ENCODE peak calls at places on chromosomes 7 and 10, in nine cellular contexts. K is H9, U is H1, M is A549, Q is left ventricle myocardium inferior, N is PC-9, E is right lobe of liver, T is body of pancreas, J is upper lobe of right lung. L is an unnamed sample.

GRCh38 chr7:140310337-140311002 is 87.9 kb downstream of the SLC37A3 start:
- DNase-seq in U (no peak), J (no peak), Q (no peak), E (no peak), K (no peak), M (no peak), N (no peak), T (no peak), L (no peak)

GRCh38 chr10:99534939-99535763 is 2.4 kb downstream of the NKX2-3 start:
- DNase-seq in N (no peak), T (peak; percentile 39), E (no peak), M (peak; percentile 36), U (no peak), Q (no peak), K (peak; percentile 58), J (no peak), L (no peak)

GRCh38 chr10:29714096-29714874 is 79.5 kb upstream of the SVIL start:
- DNase-seq in E (no peak), K (no peak), M (peak; percentile 79), T (no peak), U (no peak), N (peak; percentile 19), Q (no peak), J (no peak), L (peak; percentile 70)

GRCh38 chr10:86868353-86868752 is 89.1 kb downstream of the MMRN2 start:
- DNase-seq in E (no peak), U (peak; percentile 79), N (no peak), J (no peak), K (peak; percentile 92), T (no peak), M (no peak), Q (no peak), L (peak; percentile 55)

GRCh38 chr10:43160067-43160918 is 22.0 kb downstream of the CSGALNACT2 start:
- DNase-seq in Q (no peak), J (no peak), U (no peak), K (no peak), N (no peak), T (no peak), E (no peak), M (no peak), L (no peak)

GRCh38 chr7:99362801-99363200 is 11.7 kb upstream of the ARPC1B start:
- DNase-seq in T (no peak), Q (no peak), U (no peak), K (no peak), J (no peak), N (no peak), M (no peak), E (no peak), L (no peak)

GRCh38 chr10:103241262-103242011 is 4.2 kb upstream of the RPEL1 start:
- DNase-seq in U (no peak), T (peak; percentile 82), M (peak; percentile 98), K (peak; percentile 55), Q (no peak), J (peak; percentile 79), N (peak; percentile 84), E (no peak), L (peak; percentile 56)

GRCh38 chr10:93488956-93489528 is 6.9 kb upstream of the MYOF start:
- DNase-seq in T (no peak), U (no peak), N (no peak), Q (no peak), J (no peak), E (no peak), M (no peak), K (no peak), L (no peak)

DNA sequence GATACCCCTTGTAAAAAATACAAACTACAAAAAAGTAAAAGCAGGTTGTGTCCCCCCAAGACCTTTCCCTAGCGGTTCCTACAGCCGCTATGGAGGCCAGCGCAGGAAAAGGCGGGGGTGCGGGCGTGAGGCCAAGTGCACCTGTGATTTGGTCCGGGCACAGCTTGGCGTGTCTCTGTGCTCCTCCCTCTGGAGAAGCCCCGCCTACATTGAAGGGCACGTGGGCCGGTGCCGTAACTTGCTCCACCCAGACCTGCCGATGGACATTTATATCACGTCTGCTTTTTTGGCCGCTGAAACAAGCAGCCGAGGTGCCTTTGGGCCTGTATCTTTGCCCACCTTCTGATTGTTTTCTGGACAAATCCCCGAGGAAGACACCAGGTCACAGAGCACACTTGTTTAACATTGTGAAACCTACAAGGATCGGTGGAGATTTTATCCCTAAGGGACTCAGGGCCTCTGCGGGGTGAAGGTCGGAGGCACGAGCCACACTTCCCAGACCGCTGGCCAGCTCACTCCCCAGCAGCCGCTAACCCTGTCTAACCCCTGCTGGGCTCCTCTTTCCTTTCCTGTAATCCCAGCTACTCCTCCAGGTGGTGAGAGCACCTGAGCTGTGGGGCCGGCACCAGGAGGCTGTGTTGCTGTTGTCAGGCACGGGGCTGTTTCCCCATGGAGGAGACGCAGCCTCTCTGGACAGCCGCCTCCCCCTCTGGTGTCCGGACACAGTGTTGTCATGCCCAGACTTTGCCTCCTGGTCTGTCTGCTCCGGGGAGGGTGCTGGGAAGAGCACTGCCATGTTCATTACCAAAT is 18.8 kb upstream of the INPP5A start:
- DNase-seq in N (peak; percentile 81), T (peak; percentile 98), J (peak; percentile 90), E (peak; percentile 93), K (peak; percentile 92), M (no peak), U (no peak), Q (peak; percentile 86), L (peak; percentile 87)
- H3K27ac ChIP-seq in N (peak overlapping the region; percentile 63), T (peak overlapping the region; percentile 90), J (peak overlapping the region; percentile 88), E (peak overlapping the region; percentile 58), K (no peak overlapping the region), M (peak overlapping the region; percentile 90), U (no peak overlapping the region), Q (peak overlapping the region; percentile 97), L (peak overlapping the region; percentile 65)

GRCh38 chr10:36053271-36053670 is 411.2 kb upstream of the FZD8 start:
- DNase-seq in T (no peak), U (no peak), E (no peak), N (no peak), J (no peak), M (no peak), Q (no peak), K (no peak), L (no peak)

GRCh38 chr10:36057731-36058130 is 415.6 kb upstream of the FZD8 start:
- DNase-seq in K (no peak), N (no peak), T (no peak), M (no peak), J (no peak), U (no peak), Q (no peak), E (no peak), L (no peak)

DNA sequence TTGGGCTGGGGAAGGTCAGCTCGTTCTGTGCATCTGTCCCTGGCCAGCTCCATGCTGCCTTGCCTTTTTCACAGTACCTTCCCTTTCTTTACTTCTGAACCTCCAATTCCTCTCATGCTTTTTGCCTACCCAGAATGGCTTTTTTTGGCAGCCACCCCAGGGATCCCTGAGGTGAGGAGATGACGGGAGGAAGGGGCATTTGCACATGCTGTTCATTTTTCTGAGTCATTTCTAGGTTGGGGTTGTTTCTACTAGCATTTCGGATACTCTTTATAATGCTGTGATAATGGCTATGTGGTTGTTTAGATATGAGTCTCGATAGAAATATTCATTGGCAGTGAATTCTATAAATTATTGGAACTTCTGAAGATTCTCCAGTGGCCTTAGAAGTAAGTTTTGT is 415.1 kb upstream of the FZD8 start:
- DNase-seq in K (no peak), Q (no peak), M (no peak), E (no peak), T (no peak), N (no peak), U (no peak), J (no peak), L (no peak)
- H3K27ac ChIP-seq in K (no peak overlapping the region), Q (no peak overlapping the region), M (no peak overlapping the region), E (no peak overlapping the region), T (no peak overlapping the region), N (no peak overlapping the region), U (no peak overlapping the region), J (no peak overlapping the region), L (no peak overlapping the region)

DNA sequence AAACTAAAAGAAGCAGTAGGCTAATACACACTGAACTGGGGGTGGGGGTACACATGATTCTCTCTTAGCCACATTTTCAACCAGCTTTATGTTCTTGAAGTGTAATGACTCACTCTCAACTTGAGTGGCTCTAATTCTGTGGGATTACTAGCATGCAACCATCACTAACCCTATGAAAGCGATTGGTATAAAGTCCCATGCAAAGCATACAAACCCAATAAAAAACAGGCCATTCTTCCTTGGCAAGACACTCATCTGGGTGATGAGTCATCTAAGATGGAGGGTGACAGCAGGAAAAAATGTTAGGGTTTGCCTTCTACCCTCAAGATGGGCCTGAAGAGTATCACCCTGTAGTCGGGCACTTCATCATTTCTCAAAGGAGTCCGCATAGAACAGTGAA is 14.9 kb upstream of the PON3 start:
- DNase-seq in E (no peak), N (no peak), J (no peak), T (no peak), Q (no peak), U (no peak), M (peak; percentile 57), K (no peak), L (no peak)
- H3K27ac ChIP-seq in E (no peak overlapping the region), N (no peak overlapping the region), J (no peak overlapping the region), T (no peak overlapping the region), Q (no peak overlapping the region), U (no peak overlapping the region), M (peak overlapping the region; percentile 63), K (no peak overlapping the region), L (no peak overlapping the region)

GRCh38 chr7:107115114-107115513 is 53.7 kb upstream of the HBP1 start:
- DNase-seq in E (no peak), K (no peak), M (no peak), J (no peak), Q (no peak), N (no peak), U (no peak), T (no peak), L (no peak)
- H3K27ac ChIP-seq in E (no peak overlapping the region), K (no peak overlapping the region), M (no peak overlapping the region), J (no peak overlapping the region), Q (no peak overlapping the region), N (no peak overlapping the region), U (no peak overlapping the region), T (no peak overlapping the region), L (no peak overlapping the region)

DNA sequence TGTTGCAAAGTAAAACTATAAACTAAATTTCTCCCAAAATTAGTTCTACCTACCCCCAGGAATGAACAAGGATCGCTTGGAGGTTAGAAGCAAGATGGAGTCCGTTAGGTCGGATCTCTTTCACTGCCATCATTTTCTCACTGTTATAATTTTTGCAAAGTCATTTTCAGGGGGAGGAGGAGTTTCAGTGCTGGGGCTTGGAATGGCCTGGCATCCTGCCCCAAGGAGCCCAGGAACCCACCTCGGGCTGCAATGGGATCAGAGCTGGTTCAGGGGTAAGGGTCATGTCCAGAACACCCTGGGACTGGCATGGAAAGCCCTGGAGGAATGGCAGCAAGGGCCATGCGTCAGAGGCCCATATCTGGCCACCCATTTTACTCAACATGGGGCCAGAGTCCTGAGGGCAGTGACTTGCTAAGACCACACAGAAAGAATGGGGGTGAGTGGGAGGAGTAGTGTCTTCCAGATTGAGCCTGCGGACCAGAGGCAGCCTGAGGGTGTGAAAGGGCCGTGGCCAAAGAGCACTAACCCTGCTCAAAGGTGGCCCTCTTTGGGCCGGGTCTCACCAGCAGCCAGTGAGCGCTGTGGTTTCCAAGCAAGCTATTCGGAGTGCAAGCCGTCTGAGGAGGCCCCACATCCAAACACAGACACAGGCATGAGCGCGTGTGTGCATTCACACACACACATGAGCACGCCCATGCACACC is 31.8 kb downstream of the GPRIN2 start:
- DNase-seq in N (peak; percentile 97), K (no peak), M (peak; percentile 100), U (no peak), J (peak; percentile 68), T (no peak), E (peak; percentile 57), Q (peak; percentile 18), L (peak; percentile 67)
- H3K27ac ChIP-seq in N (peak overlapping the region; percentile 87), K (no peak overlapping the region), M (peak overlapping the region; percentile 92), U (no peak overlapping the region), J (no peak overlapping the region), T (no peak overlapping the region), E (no peak overlapping the region), Q (no peak overlapping the region), L (no peak overlapping the region)